ENCODE peak calls at places on chromosomes 12 and 14, in ten cellular contexts. Q is left ventricle myocardium inferior; R is nephron progenitor cell; J is kidney; S is HepG2; A is fibroblast of mammary gland; T is foreskin fibroblast; I is mesothelial cell of epicardium; F is GM12865; C is CD4-positive, alpha-beta T cell. Y is an unnamed sample.

GRCh38 chr14:74429221-74429691 is 3.2 kb upstream of the SYNDIG1L start:
- DNase-seq in J (no peak), R (no peak), F (no peak), T (no peak), I (no peak), Q (no peak), S (no peak), A (no peak), C (no peak), Y (no peak)

GRCh38 chr12:65152586-65152985 is 16.8 kb upstream of the LEMD3 start:
- DNase-seq in I (no peak), A (peak; percentile 16), F (no peak), Q (no peak), T (no peak), S (no peak), J (no peak), R (no peak), C (no peak), Y (no peak)

GRCh38 chr12:96719671-96720362 is 187.2 kb upstream of the NEDD1 start:
- DNase-seq in Q (no peak), R (no peak), J (no peak), F (peak; percentile 66), C (no peak), I (no peak), A (peak; percentile 33), T (no peak), S (no peak), Y (no peak)

GRCh38 chr14:103207404-103208072 is 84.3 kb downstream of the TNFAIP2 start:
- DNase-seq in Q (peak; percentile 49), S (no peak), T (no peak), I (peak; percentile 57), C (no peak), R (peak; percentile 62), J (peak; percentile 87), A (no peak), F (no peak), Y (no peak)

GRCh38 chr12:54017027-54017788 is 8.4 kb downstream of the HOXC8 start:
- DNase-seq in C (no peak), F (no peak), S (no peak), J (peak; percentile 87), R (peak; percentile 44), I (no peak), A (peak; percentile 51), T (no peak), Q (no peak), Y (no peak)

GRCh38 chr12:66365718-66366485 is 63.6 kb downstream of the HELB start:
- DNase-seq in A (no peak), J (no peak), Q (no peak), R (no peak), T (peak; percentile 9), S (no peak), F (no peak), C (no peak), I (no peak), Y (no peak)

GRCh38 chr12:28708918-28709371 is 440.1 kb upstream of the FAR2 start:
- DNase-seq in J (no peak), F (no peak), I (no peak), S (no peak), C (no peak), R (no peak), T (peak; percentile 81), A (peak; percentile 63), Q (no peak), Y (peak; percentile 75)

GRCh38 chr12:132669166-132669879 is 17.8 kb downstream of the POLE start:
- DNase-seq in S (no peak), J (no peak), R (no peak), Q (no peak), T (no peak), A (no peak), F (no peak), C (no peak), I (no peak), Y (no peak)

GRCh38 chr14:54503476-54503875 is 6.2 kb upstream of the CGRRF1 start:
- DNase-seq in J (no peak), A (peak; percentile 48), R (no peak), C (no peak), F (no peak), I (no peak), S (peak; percentile 64), Q (no peak), T (peak; percentile 44), Y (peak; percentile 21)

GRCh38 chr12:28771961-28772360 is 377.1 kb upstream of the FAR2 start:
- DNase-seq in C (no peak), T (no peak), R (no peak), A (no peak), I (no peak), F (no peak), S (no peak), Q (no peak), J (no peak), Y (no peak)

GRCh38 chr12:46608431-46609280 is 217.1 kb downstream of the SLC38A4 start:
- DNase-seq in S (no peak), R (no peak), F (no peak), J (no peak), I (no peak), C (no peak), Q (no peak), T (peak; percentile 64), A (peak; percentile 79), Y (peak; percentile 80)

GRCh38 chr14:35412281-35413057 is 7.9 kb upstream of the NFKBIA start:
- DNase-seq in S (no peak), R (no peak), J (no peak), C (no peak), F (no peak), I (no peak), T (no peak), Q (no peak), A (no peak), Y (no peak)

GRCh38 chr12:123076604-123077297 is 74.1 kb downstream of the PITPNM2 start:
- DNase-seq in S (no peak), I (no peak), T (no peak), J (no peak), Q (no peak), R (no peak), F (peak; percentile 68), A (no peak), C (peak; percentile 15), Y (no peak)

GRCh38 chr12:77894548-77894947 is 63.9 kb downstream of the NAV3 start:
- DNase-seq in Q (no peak), S (no peak), J (no peak), T (no peak), C (no peak), I (no peak), R (no peak), A (no peak), F (no peak), Y (no peak)

GRCh38 chr14:89486505-89486904 is 69.5 kb upstream of the FOXN3 start:
- DNase-seq in I (no peak), R (no peak), F (no peak), Q (no peak), C (no peak), S (no peak), J (no peak), A (no peak), T (no peak), Y (no peak)

GRCh38 chr12:41697161-41697560 is 447.5 kb downstream of the GXYLT1 start:
- DNase-seq in F (no peak), C (no peak), T (no peak), A (no peak), Q (no peak), R (no peak), S (no peak), J (no peak), I (no peak), Y (no peak)
- TF ChIP-seq CTCF in F (no peak), C (no peak), T (no peak), A (no peak), Q (no peak), R (no peak), S (no peak), J (no peak), I (no peak), Y (no peak)

DNA sequence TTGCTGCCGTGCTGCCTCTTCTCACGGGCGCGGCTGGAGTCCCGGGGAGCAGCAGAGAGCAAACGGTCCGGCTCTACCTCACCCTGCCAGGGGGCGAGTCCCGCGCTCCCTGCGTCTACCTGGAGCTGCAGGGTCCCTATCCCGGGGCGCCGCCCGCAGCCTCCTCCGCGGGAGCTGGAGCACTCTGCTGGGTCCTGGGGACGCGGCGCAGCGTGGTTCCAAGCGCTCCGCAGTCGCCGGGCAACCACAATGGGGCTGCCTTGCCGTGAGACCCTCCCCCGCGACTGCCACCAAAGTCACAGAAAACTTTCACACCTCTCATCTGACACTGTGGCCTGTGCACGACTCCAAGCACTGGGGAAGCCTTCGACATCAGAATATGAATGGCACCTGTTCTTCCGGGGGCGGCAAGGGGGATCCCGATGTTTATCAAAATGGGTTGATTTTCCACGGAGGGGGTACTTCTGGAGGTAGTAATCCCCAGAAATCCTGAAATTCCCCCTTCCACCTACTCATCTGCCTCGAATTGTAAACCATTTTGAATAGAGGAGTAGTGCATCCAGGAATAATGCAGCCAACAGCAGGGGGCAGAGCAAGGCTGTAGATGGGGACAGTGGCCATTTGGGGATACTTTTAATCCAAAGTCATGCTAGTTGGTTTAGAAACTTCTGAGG is at the start of gene C12orf42:
- DNase-seq in A (peak; percentile 41), J (peak; percentile 72), S (no peak), T (peak; percentile 12), Q (no peak), C (no peak), I (no peak), R (peak; percentile 51), F (peak; percentile 63), Y (no peak)
- TF ChIP-seq CTCF in A (peak; percentile 59), J (peak; percentile 28), S (peak; percentile 45), T (peak; percentile 29), Q (peak; percentile 50), C (peak; percentile 38), I (no peak), R (peak; percentile 50), F (peak; percentile 69), Y (peak; percentile 47)

DNA sequence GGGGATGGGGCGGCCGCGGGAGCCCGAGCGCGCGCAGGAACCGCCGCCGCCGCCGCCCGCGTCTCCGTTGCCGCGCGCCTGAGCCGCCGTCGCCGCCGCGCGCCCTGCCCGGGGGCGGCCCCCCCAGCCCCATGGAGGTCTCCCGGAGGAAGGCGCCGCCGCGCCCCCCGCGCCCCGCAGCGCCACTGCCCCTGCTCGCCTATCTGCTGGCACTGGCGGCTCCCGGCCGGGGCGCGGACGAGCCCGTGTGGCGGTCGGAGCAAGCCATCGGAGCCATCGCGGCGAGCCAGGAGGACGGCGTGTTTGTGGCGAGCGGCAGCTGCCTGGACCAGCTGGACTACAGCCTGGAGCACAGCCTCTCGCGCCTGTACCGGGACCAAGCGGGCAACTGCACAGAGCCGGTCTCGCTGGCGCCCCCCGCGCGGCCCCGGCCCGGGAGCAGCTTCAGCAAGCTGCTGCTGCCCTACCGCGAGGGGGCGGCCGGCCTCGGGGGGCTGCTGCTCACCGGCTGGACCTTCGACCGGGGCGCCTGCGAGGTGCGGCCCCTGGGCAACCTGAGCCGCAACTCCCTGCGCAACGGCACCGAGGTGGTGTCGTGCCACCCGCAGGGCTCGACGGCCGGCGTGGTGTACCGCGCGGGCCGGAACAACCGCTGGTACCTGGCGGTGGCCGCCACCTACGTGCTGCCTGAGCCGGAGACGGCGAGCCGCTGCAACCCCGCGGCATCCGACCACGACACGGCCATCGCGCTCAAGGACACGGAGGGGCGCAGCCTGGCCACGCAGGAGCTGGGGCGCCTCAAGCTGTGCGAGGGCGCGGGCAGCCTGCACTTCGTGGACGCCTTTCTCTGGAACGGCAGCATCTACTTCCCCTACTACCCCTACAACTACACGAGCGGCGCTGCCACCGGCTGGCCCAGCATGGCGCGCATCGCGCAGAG is 734 bp downstream of the PLXNC1 start:
- DNase-seq in Q (peak; percentile 33), T (no peak), R (peak; percentile 68), A (peak; percentile 31), I (peak; percentile 47), C (peak; percentile 27), J (peak; percentile 85), S (no peak), F (peak; percentile 85), Y (no peak)
- TF ChIP-seq CTCF in Q (peak; percentile 46), T (peak; percentile 24), R (peak; percentile 33), A (no peak), I (no peak), C (peak; percentile 47), J (no peak), S (peak; percentile 85), F (peak; percentile 64), Y (no peak)

GRCh38 chr14:37903561-37904191 is 304.0 kb upstream of the SSTR1 start:
- DNase-seq in S (peak; percentile 75), C (no peak), I (no peak), R (peak; percentile 21), T (peak; percentile 31), Q (no peak), A (peak; percentile 71), F (peak; percentile 29), J (no peak), Y (peak; percentile 16)
- TF ChIP-seq CTCF in S (peak; percentile 79), C (peak; percentile 52), I (peak; percentile 89), R (peak; percentile 59), T (peak; percentile 20), Q (peak; percentile 66), A (peak; percentile 55), F (peak; percentile 17), J (peak; percentile 54), Y (peak; percentile 46)

Y was measured in AG09309.